ENCODE peak calls at places on chromosome 1, in seven cellular contexts. One of them, this sample, is unnamed.

GRCh38 chr1:91596474-91596873 is 95.8 kb downstream of the CDC7 start:
- DNase-seq in lung microvascular endothelial cell: no peak
- DNase-seq in iPS-NIHi11: no peak
- DNase-seq in GM12865: no peak
- DNase-seq in T-helper 22 cell: no peak
- DNase-seq in T-cell: no peak
- DNase-seq in NCI-H1105 treated with DMSO at 0.1 percent for 48 hours: no peak
- DNase-seq in this sample: no peak

GRCh38 chr1:77412794-77413530 is 131.1 kb downstream of the AK5 start:
- DNase-seq in lung microvascular endothelial cell: no peak
- DNase-seq in iPS-NIHi11: no peak
- DNase-seq in GM12865: peak
- DNase-seq in T-helper 22 cell: no peak
- DNase-seq in T-cell: no peak
- DNase-seq in NCI-H1105 treated with DMSO at 0.1 percent for 48 hours: no peak
- DNase-seq in this sample: no peak

GRCh38 chr1:114512595-114513280 is 1.7 kb upstream of the TRIM33 start:
- DNase-seq in lung microvascular endothelial cell: no peak
- DNase-seq in iPS-NIHi11: no peak
- DNase-seq in GM12865: no peak
- DNase-seq in T-helper 22 cell: no peak
- DNase-seq in T-cell: no peak
- DNase-seq in NCI-H1105 treated with DMSO at 0.1 percent for 48 hours: no peak
- DNase-seq in this sample: no peak

GRCh38 chr1:202857136-202857610 is 31.8 kb downstream of the RABIF start:
- DNase-seq in lung microvascular endothelial cell: no peak
- DNase-seq in iPS-NIHi11: no peak
- DNase-seq in GM12865: no peak
- DNase-seq in T-helper 22 cell: no peak
- DNase-seq in T-cell: no peak
- DNase-seq in NCI-H1105 treated with DMSO at 0.1 percent for 48 hours: no peak
- DNase-seq in this sample: no peak

GRCh38 chr1:2807678-2808385 is 6.3 kb upstream of the TTC34 start:
- DNase-seq in lung microvascular endothelial cell: no peak
- DNase-seq in iPS-NIHi11: no peak
- DNase-seq in GM12865: no peak
- DNase-seq in T-helper 22 cell: no peak
- DNase-seq in T-cell: no peak
- DNase-seq in NCI-H1105 treated with DMSO at 0.1 percent for 48 hours: no peak
- DNase-seq in this sample: no peak

GRCh38 chr1:21337931-21338567 is 47.8 kb upstream of the ECE1 start:
- DNase-seq in lung microvascular endothelial cell: peak
- DNase-seq in iPS-NIHi11: no peak
- DNase-seq in GM12865: no peak
- DNase-seq in T-helper 22 cell: no peak
- DNase-seq in T-cell: no peak
- DNase-seq in NCI-H1105 treated with DMSO at 0.1 percent for 48 hours: no peak
- DNase-seq in this sample: no peak

GRCh38 chr1:21457654-21458053 is 17.7 kb downstream of the NBPF3 start:
- DNase-seq in lung microvascular endothelial cell: no peak
- DNase-seq in iPS-NIHi11: no peak
- DNase-seq in GM12865: no peak
- DNase-seq in T-helper 22 cell: no peak
- DNase-seq in T-cell: no peak
- DNase-seq in NCI-H1105 treated with DMSO at 0.1 percent for 48 hours: no peak
- DNase-seq in this sample: no peak

GRCh38 chr1:35264861-35265260 is 3.6 kb upstream of the ZMYM4 start:
- DNase-seq in lung microvascular endothelial cell: peak
- DNase-seq in iPS-NIHi11: peak
- DNase-seq in GM12865: peak
- DNase-seq in T-helper 22 cell: no peak
- DNase-seq in T-cell: no peak
- DNase-seq in NCI-H1105 treated with DMSO at 0.1 percent for 48 hours: no peak
- DNase-seq in this sample: no peak

GRCh38 chr1:24236170-24237045 is 49.3 kb upstream of the IFNLR1 start:
- DNase-seq in lung microvascular endothelial cell: peak
- DNase-seq in iPS-NIHi11: peak
- DNase-seq in GM12865: peak
- DNase-seq in T-helper 22 cell: no peak
- DNase-seq in T-cell: no peak
- DNase-seq in NCI-H1105 treated with DMSO at 0.1 percent for 48 hours: no peak
- DNase-seq in this sample: no peak

GRCh38 chr1:38486115-38486514 is 373.5 kb downstream of the RRAGC start:
- DNase-seq in lung microvascular endothelial cell: no peak
- DNase-seq in iPS-NIHi11: no peak
- DNase-seq in GM12865: no peak
- DNase-seq in T-helper 22 cell: no peak
- DNase-seq in T-cell: no peak
- DNase-seq in NCI-H1105 treated with DMSO at 0.1 percent for 48 hours: no peak
- DNase-seq in this sample: no peak

GRCh38 chr1:90723561-90724108 is 6.5 kb upstream of the BARHL2 start:
- DNase-seq in lung microvascular endothelial cell: no peak
- DNase-seq in iPS-NIHi11: peak
- DNase-seq in GM12865: peak
- DNase-seq in T-helper 22 cell: no peak
- DNase-seq in T-cell: no peak
- DNase-seq in NCI-H1105 treated with DMSO at 0.1 percent for 48 hours: no peak
- DNase-seq in this sample: no peak

GRCh38 chr1:201576914-201577313 is 38.0 kb downstream of the NAV1 start:
- DNase-seq in lung microvascular endothelial cell: no peak
- DNase-seq in iPS-NIHi11: no peak
- DNase-seq in GM12865: no peak
- DNase-seq in T-helper 22 cell: no peak
- DNase-seq in T-cell: no peak
- DNase-seq in NCI-H1105 treated with DMSO at 0.1 percent for 48 hours: no peak
- DNase-seq in this sample: no peak

GRCh38 chr1:201468501-201468843 is 516 bp downstream of the PHLDA3 start:
- DNase-seq in lung microvascular endothelial cell: peak
- DNase-seq in iPS-NIHi11: peak
- DNase-seq in GM12865: peak
- DNase-seq in T-helper 22 cell: no peak
- DNase-seq in T-cell: no peak
- DNase-seq in NCI-H1105 treated with DMSO at 0.1 percent for 48 hours: no peak
- DNase-seq in this sample: no peak

GRCh38 chr1:96804649-96805048 is 83.1 kb downstream of the PTBP2 start:
- DNase-seq in lung microvascular endothelial cell: peak
- DNase-seq in iPS-NIHi11: peak
- DNase-seq in GM12865: no peak
- DNase-seq in T-helper 22 cell: no peak
- DNase-seq in T-cell: no peak
- DNase-seq in NCI-H1105 treated with DMSO at 0.1 percent for 48 hours: no peak
- DNase-seq in this sample: no peak

GRCh38 chr1:226654508-226655124 is 84.5 kb downstream of the ITPKB start:
- DNase-seq in lung microvascular endothelial cell: no peak
- DNase-seq in iPS-NIHi11: no peak
- DNase-seq in GM12865: no peak
- DNase-seq in T-helper 22 cell: no peak
- DNase-seq in T-cell: no peak
- DNase-seq in NCI-H1105 treated with DMSO at 0.1 percent for 48 hours: no peak
- DNase-seq in this sample: peak

GRCh38 chr1:45995298-45995697 is 137.1 kb downstream of the PIK3R3 start:
- DNase-seq in lung microvascular endothelial cell: no peak
- DNase-seq in iPS-NIHi11: no peak
- DNase-seq in GM12865: no peak
- DNase-seq in T-helper 22 cell: no peak
- DNase-seq in T-cell: no peak
- DNase-seq in NCI-H1105 treated with DMSO at 0.1 percent for 48 hours: no peak
- DNase-seq in this sample: no peak

GRCh38 chr1:115142616-115143015 is 53.3 kb upstream of the TSPAN2 start:
- DNase-seq in lung microvascular endothelial cell: no peak
- DNase-seq in iPS-NIHi11: no peak
- DNase-seq in GM12865: no peak
- DNase-seq in T-helper 22 cell: no peak
- DNase-seq in T-cell: no peak
- DNase-seq in NCI-H1105 treated with DMSO at 0.1 percent for 48 hours: peak
- DNase-seq in this sample: no peak

GRCh38 chr1:53011175-53011574 is 50.8 kb upstream of the PODN start:
- DNase-seq in lung microvascular endothelial cell: no peak
- DNase-seq in iPS-NIHi11: no peak
- DNase-seq in GM12865: no peak
- DNase-seq in T-helper 22 cell: no peak
- DNase-seq in T-cell: no peak
- DNase-seq in NCI-H1105 treated with DMSO at 0.1 percent for 48 hours: no peak
- DNase-seq in this sample: no peak

GRCh38 chr1:47443530-47444316 is 5.9 kb downstream of the FOXD2 start:
- DNase-seq in lung microvascular endothelial cell: no peak
- DNase-seq in iPS-NIHi11: no peak
- DNase-seq in GM12865: no peak
- DNase-seq in T-helper 22 cell: no peak
- DNase-seq in T-cell: no peak
- DNase-seq in NCI-H1105 treated with DMSO at 0.1 percent for 48 hours: no peak
- DNase-seq in this sample: no peak

GRCh38 chr1:30914587-30914922 is 6.0 kb upstream of the SDC3 start:
- DNase-seq in lung microvascular endothelial cell: no peak
- DNase-seq in iPS-NIHi11: no peak
- DNase-seq in GM12865: no peak
- DNase-seq in T-helper 22 cell: no peak
- DNase-seq in T-cell: no peak
- DNase-seq in NCI-H1105 treated with DMSO at 0.1 percent for 48 hours: no peak
- DNase-seq in this sample: no peak

GRCh38 chr1:55062801-55063561 is 23.6 kb downstream of the PCSK9 start:
- DNase-seq in lung microvascular endothelial cell: no peak
- DNase-seq in iPS-NIHi11: no peak
- DNase-seq in GM12865: no peak
- DNase-seq in T-helper 22 cell: no peak
- DNase-seq in T-cell: no peak
- DNase-seq in NCI-H1105 treated with DMSO at 0.1 percent for 48 hours: no peak
- DNase-seq in this sample: peak

GRCh38 chr1:246197076-246197475 is 310.0 kb downstream of the SMYD3 start:
- DNase-seq in lung microvascular endothelial cell: no peak
- DNase-seq in iPS-NIHi11: no peak
- DNase-seq in GM12865: no peak
- DNase-seq in T-helper 22 cell: no peak
- DNase-seq in T-cell: no peak
- DNase-seq in NCI-H1105 treated with DMSO at 0.1 percent for 48 hours: no peak
- DNase-seq in this sample: no peak

GRCh38 chr1:167489581-167490340 is 28.6 kb downstream of the CD247 start:
- DNase-seq in lung microvascular endothelial cell: no peak
- DNase-seq in iPS-NIHi11: peak
- DNase-seq in GM12865: no peak
- DNase-seq in T-helper 22 cell: peak
- DNase-seq in T-cell: peak
- DNase-seq in NCI-H1105 treated with DMSO at 0.1 percent for 48 hours: no peak
- DNase-seq in this sample: no peak

GRCh38 chr1:41486892-41487728 is 2.6 kb upstream of the EDN2 start:
- DNase-seq in lung microvascular endothelial cell: no peak
- DNase-seq in iPS-NIHi11: no peak
- DNase-seq in GM12865: peak
- DNase-seq in T-helper 22 cell: no peak
- DNase-seq in T-cell: no peak
- DNase-seq in NCI-H1105 treated with DMSO at 0.1 percent for 48 hours: no peak
- DNase-seq in this sample: no peak

GRCh38 chr1:153366261-153366660 is 8.6 kb downstream of the S100A9 start:
- DNase-seq in lung microvascular endothelial cell: no peak
- DNase-seq in iPS-NIHi11: no peak
- DNase-seq in GM12865: no peak
- DNase-seq in T-helper 22 cell: no peak
- DNase-seq in T-cell: no peak
- DNase-seq in NCI-H1105 treated with DMSO at 0.1 percent for 48 hours: no peak
- DNase-seq in this sample: no peak

GRCh38 chr1:167663002-167663772 is 33.2 kb downstream of the RCSD1 start:
- DNase-seq in lung microvascular endothelial cell: peak
- DNase-seq in iPS-NIHi11: no peak
- DNase-seq in GM12865: peak
- DNase-seq in T-helper 22 cell: no peak
- DNase-seq in T-cell: no peak
- DNase-seq in NCI-H1105 treated with DMSO at 0.1 percent for 48 hours: no peak
- DNase-seq in this sample: peak

GRCh38 chr1:240194120-240194519 is 102.4 kb downstream of the FMN2 start:
- DNase-seq in lung microvascular endothelial cell: no peak
- DNase-seq in iPS-NIHi11: no peak
- DNase-seq in GM12865: no peak
- DNase-seq in T-helper 22 cell: no peak
- DNase-seq in T-cell: no peak
- DNase-seq in NCI-H1105 treated with DMSO at 0.1 percent for 48 hours: no peak
- DNase-seq in this sample: no peak

GRCh38 chr1:230085178-230085515 is 18.1 kb downstream of the GALNT2 start:
- DNase-seq in lung microvascular endothelial cell: no peak
- DNase-seq in iPS-NIHi11: no peak
- DNase-seq in GM12865: no peak
- DNase-seq in T-helper 22 cell: no peak
- DNase-seq in T-cell: no peak
- DNase-seq in NCI-H1105 treated with DMSO at 0.1 percent for 48 hours: no peak
- DNase-seq in this sample: no peak

GRCh38 chr1:125064481-125064880 is 3879.7 kb downstream of the SRGAP2C start:
- DNase-seq in lung microvascular endothelial cell: no peak
- DNase-seq in iPS-NIHi11: no peak
- DNase-seq in GM12865: no peak
- DNase-seq in T-helper 22 cell: no peak
- DNase-seq in T-cell: no peak
- DNase-seq in NCI-H1105 treated with DMSO at 0.1 percent for 48 hours: peak
- DNase-seq in this sample: no peak

GRCh38 chr1:196309386-196309785 is 298.9 kb downstream of the KCNT2 start:
- DNase-seq in lung microvascular endothelial cell: peak
- DNase-seq in iPS-NIHi11: no peak
- DNase-seq in GM12865: peak
- DNase-seq in T-helper 22 cell: no peak
- DNase-seq in T-cell: no peak
- DNase-seq in NCI-H1105 treated with DMSO at 0.1 percent for 48 hours: peak
- DNase-seq in this sample: peak

GRCh38 chr1:99003911-99004269 is 771 bp downstream of the PLPPR5 start:
- DNase-seq in lung microvascular endothelial cell: no peak
- DNase-seq in iPS-NIHi11: peak
- DNase-seq in GM12865: no peak
- DNase-seq in T-helper 22 cell: no peak
- DNase-seq in T-cell: no peak
- DNase-seq in NCI-H1105 treated with DMSO at 0.1 percent for 48 hours: no peak
- DNase-seq in this sample: no peak

GRCh38 chr1:227949341-227949921 is 1.7 kb upstream of the WNT9A start:
- DNase-seq in lung microvascular endothelial cell: no peak
- DNase-seq in iPS-NIHi11: no peak
- DNase-seq in GM12865: no peak
- DNase-seq in T-helper 22 cell: no peak
- DNase-seq in T-cell: no peak
- DNase-seq in NCI-H1105 treated with DMSO at 0.1 percent for 48 hours: no peak
- DNase-seq in this sample: no peak

GRCh38 chr1:236066828-236067386 is 2.0 kb upstream of the NID1 start:
- DNase-seq in lung microvascular endothelial cell: no peak
- DNase-seq in iPS-NIHi11: no peak
- DNase-seq in GM12865: peak
- DNase-seq in T-helper 22 cell: peak
- DNase-seq in T-cell: peak
- DNase-seq in NCI-H1105 treated with DMSO at 0.1 percent for 48 hours: no peak
- DNase-seq in this sample: no peak

GRCh38 chr1:31923905-31924304 is 14.3 kb downstream of the PTP4A2 start:
- DNase-seq in lung microvascular endothelial cell: peak
- DNase-seq in iPS-NIHi11: no peak
- DNase-seq in GM12865: no peak
- DNase-seq in T-helper 22 cell: no peak
- DNase-seq in T-cell: no peak
- DNase-seq in NCI-H1105 treated with DMSO at 0.1 percent for 48 hours: no peak
- DNase-seq in this sample: no peak

GRCh38 chr1:161033751-161034150 is 5.0 kb downstream of the TSTD1 start:
- DNase-seq in lung microvascular endothelial cell: no peak
- DNase-seq in iPS-NIHi11: no peak
- DNase-seq in GM12865: no peak
- DNase-seq in T-helper 22 cell: no peak
- DNase-seq in T-cell: no peak
- DNase-seq in NCI-H1105 treated with DMSO at 0.1 percent for 48 hours: no peak
- DNase-seq in this sample: no peak

GRCh38 chr1:31099283-31100063 is 34.0 kb upstream of the PUM1 start:
- DNase-seq in lung microvascular endothelial cell: no peak
- DNase-seq in iPS-NIHi11: no peak
- DNase-seq in GM12865: no peak
- DNase-seq in T-helper 22 cell: no peak
- DNase-seq in T-cell: no peak
- DNase-seq in NCI-H1105 treated with DMSO at 0.1 percent for 48 hours: no peak
- DNase-seq in this sample: no peak

GRCh38 chr1:202964755-202965440 is 2.2 kb downstream of the CYB5R1 start:
- DNase-seq in lung microvascular endothelial cell: no peak
- DNase-seq in iPS-NIHi11: no peak
- DNase-seq in GM12865: no peak
- DNase-seq in T-helper 22 cell: no peak
- DNase-seq in T-cell: no peak
- DNase-seq in NCI-H1105 treated with DMSO at 0.1 percent for 48 hours: peak
- DNase-seq in this sample: no peak